ENCODE peak calls at places on chromosomes 2 and 18, in ten cellular contexts. W, N, O, C, X, R, H, G, A and E are unnamed samples.

GRCh38 chr2:82795446-82795845 is 1663.6 kb downstream of the SUCLG1 start:
- DNase-seq in W (peak), N (no peak), O (no peak), C (no peak), X (no peak), R (no peak), H (peak), G (no peak), A (peak), E (no peak)

GRCh38 chr2:226643550-226644275 is 155.9 kb downstream of the IRS1 start:
- DNase-seq in W (no peak), N (no peak), O (no peak), C (no peak), X (no peak), R (no peak), H (no peak), G (no peak), A (no peak), E (no peak)

GRCh38 chr18:51724790-51725721 is 527.6 kb upstream of the MEX3C start:
- DNase-seq in W (no peak), N (no peak), O (no peak), C (no peak), X (no peak), R (no peak), H (no peak), G (no peak), A (peak), E (no peak)

GRCh38 chr18:70384181-70384790 is 95.4 kb downstream of the SOCS6 start:
- DNase-seq in W (peak), N (no peak), O (peak), C (no peak), X (peak), R (no peak), H (peak), G (no peak), A (peak), E (no peak)

GRCh38 chr2:216774620-216775019 is 79.3 kb upstream of the IGFBP5 start:
- DNase-seq in W (peak), N (no peak), O (no peak), C (no peak), X (no peak), R (no peak), H (peak), G (no peak), A (peak), E (peak)

GRCh38 chr2:124804014-124804940 is 779.2 kb downstream of the CNTNAP5 start:
- DNase-seq in W (peak), N (no peak), O (peak), C (no peak), X (peak), R (no peak), H (peak), G (no peak), A (peak), E (peak)

GRCh38 chr2:6228251-6228650 is 536.1 kb downstream of the SOX11 start:
- DNase-seq in W (no peak), N (no peak), O (no peak), C (no peak), X (no peak), R (no peak), H (no peak), G (no peak), A (no peak), E (no peak)

GRCh38 chr2:62362561-62362960 is 143.4 kb downstream of the TMEM17 start:
- DNase-seq in W (no peak), N (no peak), O (no peak), C (no peak), X (peak), R (no peak), H (peak), G (no peak), A (peak), E (no peak)

GRCh38 chr2:196131949-196132925 is 39.1 kb downstream of the STK17B start:
- DNase-seq in W (no peak), N (no peak), O (no peak), C (no peak), X (no peak), R (no peak), H (no peak), G (peak), A (no peak), E (no peak)